ENCODE peak calls at places on chromosomes 13 and 19, in five cellular contexts. W, S, L, N and A are unnamed samples. For H3K4me1 and H3K9me3, the result is how much of the 10 kb centered on the place peaks cover.

GRCh38 chr19:4310247-4311121 is 6.1 kb downstream of the FSD1 start:
- DNase-seq in W (peak), S (no peak), L (peak), N (no peak), A (no peak)

GRCh38 chr19:48966541-48967345 is 1.6 kb downstream of the FTL start:
- DNase-seq in W (no peak), S (no peak), L (no peak), N (no peak), A (no peak)

GRCh38 chr13:31166591-31166990 is 4.9 kb upstream of the HSPH1 start:
- DNase-seq in W (no peak), S (no peak), L (no peak), N (no peak), A (no peak)

GRCh38 chr19:38781058-38781457 is 7.7 kb upstream of the LGALS7 start:
- DNase-seq in W (no peak), S (no peak), L (no peak), N (no peak), A (no peak)

GRCh38 chr13:99303863-99304521 is 3.2 kb downstream of the GPR183 start:
- DNase-seq in W (peak), S (no peak), L (no peak), N (no peak), A (no peak)

GRCh38 chr13:33355470-33355869 is 69.9 kb upstream of the STARD13 start:
- DNase-seq in W (no peak), S (no peak), L (no peak), N (no peak), A (peak)

GRCh38 chr19:13887529-13887928 is 10.6 kb downstream of the NANOS3 start:
- DNase-seq in W (no peak), S (no peak), L (no peak), N (no peak), A (no peak)

GRCh38 chr13:23695711-23696512 is 125.7 kb downstream of the TNFRSF19 start:
- DNase-seq in W (no peak), S (no peak), L (no peak), N (no peak), A (no peak)

GRCh38 chr19:53879145-53880037 is 2.6 kb upstream of the PRKCG start:
- DNase-seq in W (peak), S (peak), L (peak), N (peak), A (peak)

GRCh38 chr19:5621945-5622464 is 571 bp downstream of the SAFB2 start:
- DNase-seq in W (peak), S (peak), L (no peak), N (peak), A (peak)

GRCh38 chr13:93800342-93800741 is 573.7 kb downstream of the GPC6 start:
- DNase-seq in W (no peak), S (no peak), L (no peak), N (no peak), A (no peak)

GRCh38 chr19:7934766-7935165 is 8.7 kb downstream of the TIMM44 start:
- DNase-seq in W (no peak), S (no peak), L (no peak), N (no peak), A (no peak)

GRCh38 chr13:102289606-102290005 is 112.2 kb downstream of the FGF14 start:
- DNase-seq in W (no peak), S (no peak), L (no peak), N (no peak), A (no peak)

GRCh38 chr13:109287553-109287952 is 498.8 kb downstream of the IRS2 start:
- DNase-seq in W (no peak), S (no peak), L (no peak), N (no peak), A (no peak)

GRCh38 chr19:43901395-43902390 is 33.4 kb downstream of the ZNF45 start:
- DNase-seq in W (peak), S (peak), L (peak), N (peak), A (peak)

GRCh38 chr13:43200307-43200706 is 176.9 kb downstream of the DNAJC15 start:
- DNase-seq in W (no peak), S (no peak), L (no peak), N (no peak), A (no peak)

GRCh38 chr13:96984061-96984508 is 10.2 kb downstream of the OXGR1 start:
- DNase-seq in W (peak), S (peak), L (no peak), N (peak), A (no peak)

GRCh38 chr19:49677901-49678674 is 1.0 kb downstream of the PRMT1 start:
- DNase-seq in W (peak), S (peak), L (peak), N (peak), A (peak)

GRCh38 chr19:2627855-2628254 is 74.6 kb downstream of the GNG7 start:
- DNase-seq in W (no peak), S (no peak), L (no peak), N (no peak), A (no peak)

GRCh38 chr19:41918653-41919244 is 9.5 kb downstream of the ERFL start:
- DNase-seq in W (no peak), S (no peak), L (no peak), N (no peak), A (no peak)

GRCh38 chr19:2856457-2857055 is 10.6 kb upstream of the ZNF556 start:
- DNase-seq in W (no peak), S (no peak), L (no peak), N (no peak), A (no peak)

GRCh38 chr19:2942928-2943640 is 1.7 kb downstream of the ZNF77 start:
- DNase-seq in W (no peak), S (no peak), L (no peak), N (no peak), A (no peak)

GRCh38 chr19:55160128-55160985 is 2.8 kb upstream of the TNNI3 start:
- DNase-seq in W (peak), S (peak), L (peak), N (peak), A (peak)

GRCh38 chr19:33868821-33869412 is 72.2 kb downstream of the KCTD15 start:
- DNase-seq in W (peak), S (peak), L (no peak), N (peak), A (peak)

GRCh38 chr19:12521996-12522395 is 29.3 kb downstream of the ZNF564 start:
- DNase-seq in W (no peak), S (no peak), L (peak), N (no peak), A (no peak)

GRCh38 chr13:33940898-33941297 is 122.9 kb downstream of the RFC3 start:
- DNase-seq in W (no peak), S (no peak), L (no peak), N (no peak), A (no peak)

GRCh38 chr19:14091885-14092462 is 1.4 kb upstream of the SAMD1 start:
- DNase-seq in W (no peak), S (no peak), L (no peak), N (no peak), A (no peak)

GRCh38 chr19:3409346-3410064 is 43.1 kb downstream of the NFIC start:
- DNase-seq in W (peak), S (peak), L (no peak), N (peak), A (peak)

GRCh38 chr19:1663854-1664253 is 11.4 kb upstream of the TCF3 start:
- DNase-seq in W (no peak), S (no peak), L (no peak), N (no peak), A (no peak)

GRCh38 chr19:38551450-38551813 is 66.3 kb downstream of the MAP4K1 start:
- DNase-seq in W (no peak), S (no peak), L (no peak), N (no peak), A (no peak)

GRCh38 chr13:43942301-43942700 is 62.6 kb downstream of the LACC1 start:
- DNase-seq in W (no peak), S (no peak), L (no peak), N (no peak), A (no peak)

GRCh38 chr13:25324100-25324499 is 22.7 kb downstream of the NUP58 start:
- DNase-seq in W (no peak), S (no peak), L (no peak), N (no peak), A (no peak)

GRCh38 chr19:36203293-36203692 is 11.2 kb downstream of the ZNF565 start:
- DNase-seq in W (no peak), S (no peak), L (no peak), N (no peak), A (no peak)

GRCh38 chr19:1274081-1274851 is 1.1 kb upstream of the FAM174C start:
- DNase-seq in W (no peak), S (peak), L (no peak), N (no peak), A (no peak)

GRCh38 chr19:41872384-41872774 is 4.7 kb upstream of the CD79A start:
- DNase-seq in W (no peak), S (no peak), L (no peak), N (no peak), A (no peak)

GRCh38 chr13:30418075-30418715 is 4.1 kb upstream of the UBE2L5 start:
- DNase-seq in W (no peak), S (no peak), L (no peak), N (no peak), A (no peak)

GRCh38 chr13:96093296-96094006 is 3.5 kb downstream of the HS6ST3 start:
- DNase-seq in W (no peak), S (no peak), L (no peak), N (no peak), A (no peak)

GRCh38 chr13:19607523-19608078 is 25.9 kb upstream of the MPHOSPH8 start:
- DNase-seq in W (no peak), S (no peak), L (no peak), N (no peak), A (no peak)

GRCh38 chr19:47135156-47135555 is 4.5 kb downstream of the SAE1 start:
- DNase-seq in W (no peak), S (no peak), L (no peak), N (no peak), A (no peak)
- TF ChIP-seq POLR2AphosphoS5 in W (no peak), S (no peak), L (no peak), N (no peak), A (no peak)

GRCh38 chr19:18848860-18849661 is 17.3 kb downstream of the UPF1 start:
- DNase-seq in W (peak), S (peak), L (no peak), N (peak), A (peak)
- H3K4me1 ChIP-seq in W (under half), S (under half), L (under half), N (under half), A (half or more)

GRCh38 chr19:23999821-24000610 is 85.3 kb downstream of the ZNF726 start:
- DNase-seq in W (no peak), S (no peak), L (no peak), N (no peak), A (no peak)

GRCh38 chr19:24003537-24003936 is 83.5 kb upstream of the ZNF254 start:
- DNase-seq in W (no peak), S (no peak), L (no peak), N (no peak), A (no peak)

GRCh38 chr19:23998568-23998967 is 83.9 kb downstream of the ZNF726 start:
- DNase-seq in W (no peak), S (no peak), L (no peak), N (no peak), A (no peak)

GRCh38 chr19:24002256-24002945 is 84.6 kb upstream of the ZNF254 start:
- DNase-seq in W (no peak), S (no peak), L (no peak), N (no peak), A (no peak)

DNA sequence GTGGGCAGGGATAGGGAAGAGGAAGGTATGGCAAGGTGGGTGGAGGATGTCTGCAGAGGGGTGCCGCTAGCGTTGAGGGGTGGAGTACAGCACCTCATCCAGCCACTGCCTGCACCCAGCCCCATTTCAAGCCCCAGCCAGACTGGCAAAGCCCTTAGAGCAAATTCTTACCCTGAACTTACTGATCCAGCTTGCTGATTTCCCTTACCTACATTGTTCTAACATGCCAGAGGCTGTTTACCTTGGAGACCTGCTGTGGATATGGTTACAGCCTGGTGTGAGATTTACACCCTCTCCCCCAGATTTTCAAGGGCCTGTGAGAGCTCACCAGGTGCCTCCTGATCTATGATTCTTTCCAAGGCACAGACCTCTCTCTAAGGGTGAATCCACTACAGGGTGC is 86.0 kb downstream of the ZNF726 start:
- DNase-seq in W (no peak), S (no peak), L (no peak), N (no peak), A (no peak)
- H3K9me3 ChIP-seq in W (under half), S (under half), L (half or more), N (under half), A (under half)

GRCh38 chr13:87153371-87153770 is 517.8 kb upstream of the SLITRK5 start:
- DNase-seq in W (no peak), S (no peak), L (no peak), N (no peak), A (no peak)
- TF ChIP-seq POLR2AphosphoS5 in W (no peak), S (no peak), L (no peak), N (no peak), A (no peak)

DNA sequence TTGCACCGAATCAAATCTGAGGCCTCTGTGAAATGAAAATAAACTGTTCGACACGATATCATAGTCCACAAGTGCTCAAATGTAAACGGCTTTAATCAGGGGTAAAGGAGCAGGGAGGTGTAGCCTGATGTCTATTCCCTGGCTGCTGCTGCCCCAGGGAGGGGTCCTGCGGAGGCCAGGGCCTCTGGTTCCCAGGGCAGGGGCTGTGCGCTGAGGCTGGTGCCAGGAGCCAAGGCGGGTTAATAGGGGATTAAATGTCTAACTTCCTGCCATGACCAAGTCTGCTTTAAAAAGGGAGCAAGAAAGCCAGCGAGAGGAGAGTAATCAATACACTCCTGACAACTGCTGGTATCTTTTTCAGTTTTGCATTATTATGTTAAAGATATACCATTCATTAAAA is 59.4 kb downstream of the ZNF536 start:
- DNase-seq in W (no peak), S (no peak), L (no peak), N (no peak), A (no peak)
- H3K4me1 ChIP-seq in W (under half), S (under half), L (under half), N (under half), A (under half)

DNA sequence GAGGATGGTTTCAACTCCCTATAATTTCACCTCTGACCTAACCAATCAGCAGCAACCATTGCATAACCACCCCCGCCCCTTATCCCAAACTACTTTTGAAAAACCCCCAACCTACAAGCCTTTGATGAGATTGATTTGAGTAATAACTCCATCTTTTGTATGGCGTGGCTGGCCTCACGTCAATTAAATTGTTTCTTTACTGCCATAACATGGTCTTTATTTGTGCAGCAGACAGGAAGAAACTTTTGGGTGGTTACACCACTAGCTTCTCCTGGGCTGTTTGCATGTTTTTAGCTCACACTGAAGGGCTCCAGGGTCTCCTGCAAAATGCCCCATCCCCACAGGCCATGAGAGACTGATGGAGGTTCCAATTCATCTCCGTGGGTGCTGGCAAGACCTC is 34.0 kb upstream of the PEG3 start:
- DNase-seq in W (no peak), S (no peak), L (no peak), N (no peak), A (no peak)
- H3K9me3 ChIP-seq in W (under half), S (under half), L (half or more), N (under half), A (under half)

GRCh38 chr19:51108066-51108804 is at the start of gene CTU1:
- DNase-seq in W (peak), S (peak), L (peak), N (peak), A (peak)
- TF ChIP-seq POLR2AphosphoS5 in W (peak), S (peak), L (peak), N (peak), A (peak)

GRCh38 chr19:18651300-18651699 is 14.5 kb downstream of the KLHL26 start:
- DNase-seq in W (no peak), S (no peak), L (no peak), N (no peak), A (no peak)

GRCh38 chr19:18650468-18651001 is 13.7 kb downstream of the KLHL26 start:
- DNase-seq in W (peak), S (no peak), L (no peak), N (no peak), A (peak)

GRCh38 chr19:18650048-18650435 is 13.2 kb downstream of the KLHL26 start:
- DNase-seq in W (no peak), S (no peak), L (no peak), N (no peak), A (peak)

GRCh38 chr19:18653853-18654252 is 17.0 kb downstream of the KLHL26 start:
- DNase-seq in W (no peak), S (no peak), L (no peak), N (no peak), A (no peak)

DNA sequence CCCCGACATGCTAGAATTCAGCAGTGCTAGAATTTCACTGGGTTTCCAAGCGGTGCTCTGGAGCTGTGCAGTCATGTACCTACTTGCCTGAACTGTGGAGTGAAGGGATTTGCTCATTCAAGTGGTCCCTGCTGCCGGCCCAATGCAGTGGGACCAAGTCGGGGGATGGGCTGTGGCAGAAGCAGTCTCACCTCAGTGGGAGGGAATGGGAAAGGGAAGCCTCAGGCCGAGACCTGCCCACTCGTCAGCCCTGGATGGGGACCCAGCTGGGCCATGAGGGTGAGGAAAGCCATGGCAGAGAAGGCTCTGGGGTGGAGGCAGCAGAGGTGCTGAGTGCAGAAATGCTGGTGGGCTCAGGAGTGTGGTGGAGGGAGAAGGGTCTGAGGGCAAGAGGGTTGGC is 14.9 kb downstream of the KLHL26 start:
- DNase-seq in W (no peak), S (no peak), L (no peak), N (no peak), A (no peak)
- H3K4me1 ChIP-seq in W (under half), S (under half), L (under half), N (under half), A (under half)

GRCh38 chr19:15641901-15642491 is 1.3 kb downstream of the CYP4F3 start:
- DNase-seq in W (no peak), S (no peak), L (no peak), N (no peak), A (no peak)

GRCh38 chr19:15644066-15644741 is 3.5 kb downstream of the CYP4F3 start:
- DNase-seq in W (no peak), S (no peak), L (no peak), N (no peak), A (no peak)

GRCh38 chr19:15642807-15643206 is 2.1 kb downstream of the CYP4F3 start:
- DNase-seq in W (no peak), S (no peak), L (no peak), N (no peak), A (no peak)

GRCh38 chr19:15643387-15643786 is 2.7 kb downstream of the CYP4F3 start:
- DNase-seq in W (no peak), S (no peak), L (no peak), N (no peak), A (no peak)

GRCh38 chr19:15644816-15645215 is 4.1 kb downstream of the CYP4F3 start:
- DNase-seq in W (no peak), S (no peak), L (no peak), N (no peak), A (no peak)
- H3K9me3 ChIP-seq in W (under half), S (under half), L (half or more), N (under half), A (under half)

DNA sequence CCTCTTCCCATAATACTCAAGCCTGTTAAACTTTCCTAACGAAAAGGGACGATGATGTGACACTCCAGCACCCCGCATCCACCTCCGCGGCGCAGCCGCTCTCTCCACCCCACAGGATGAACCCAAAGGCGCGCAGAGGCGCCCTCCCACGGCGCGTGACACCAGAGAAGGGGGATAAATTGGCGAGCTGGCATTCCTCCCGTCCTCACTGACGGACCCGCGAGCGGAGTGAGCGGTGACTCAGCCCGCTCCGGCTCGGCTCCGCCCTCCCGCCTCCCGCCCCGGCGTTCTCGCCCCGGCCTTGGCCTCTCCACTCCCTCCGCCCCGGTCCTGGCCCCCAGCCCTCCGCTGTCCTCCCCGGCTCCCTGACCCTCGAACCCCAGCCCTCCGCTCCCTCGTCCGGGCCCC is 590 bp downstream of the TUBGCP3 start:
- DNase-seq in W (peak), S (peak), L (no peak), N (peak), A (peak)
- TF ChIP-seq POLR2AphosphoS5 in W (peak), S (no peak), L (peak), N (no peak), A (peak)